ENCODE peak calls at places on chromosomes 3 and 15, in eight cellular contexts. I is activated gamma-delta T cell treated with anti-CD3 and anti-CD28 coated beads, Interleukin-2, amount 50 U/mL, for 16 hours; K is NCI-H1092; Y is body of pancreas; J is stimulated activated CD4-positive, alpha-beta T cell treated with anti-CD3 and anti-CD28 coated beads, Interleukin-15, amount 100 ng/mL, for 1 hour; Z is aorta; F is HuH-7; V is activated T-cell treated with anti-CD3 and anti-CD28 coated beads for 48 hours. N is an unnamed sample.

GRCh38 chr15:73593278-73594074 is 39.7 kb downstream of the NPTN start:
- DNase-seq in K (peak), F (no peak), Y (peak), J (no peak), V (no peak), Z (no peak), I (no peak), N (no peak)

GRCh38 chr15:80342148-80342547 is 62.0 kb upstream of the ARNT2 start:
- DNase-seq in Z (no peak), J (no peak), Y (no peak), I (no peak), K (no peak), F (no peak), V (no peak), N (no peak)

GRCh38 chr3:47266709-47267489 is 15.7 kb downstream of the KIF9 start:
- DNase-seq in Y (peak), F (no peak), Z (peak), V (no peak), K (no peak), I (peak), J (peak), N (no peak)

GRCh38 chr15:44458429-44458828 is 31.0 kb downstream of the CTDSPL2 start:
- DNase-seq in F (no peak), Y (no peak), I (no peak), K (no peak), V (no peak), J (no peak), Z (no peak), N (no peak)

GRCh38 chr15:40776537-40777141 is 6.9 kb downstream of the C15orf62 start:
- DNase-seq in Y (peak), V (no peak), F (no peak), J (no peak), Z (peak), I (peak), K (no peak), N (no peak)

GRCh38 chr3:155352900-155353490 is 59.5 kb upstream of the STRIT1 start:
- DNase-seq in V (no peak), K (no peak), Z (no peak), Y (no peak), F (no peak), J (no peak), I (no peak), N (peak)

GRCh38 chr15:48765007-48765406 is 45.9 kb downstream of the CEP152 start:
- DNase-seq in V (no peak), K (no peak), F (no peak), Z (no peak), J (no peak), Y (no peak), I (no peak), N (no peak)

GRCh38 chr15:39171944-39172368 is 408.9 kb upstream of the THBS1 start:
- DNase-seq in V (peak), K (peak), Z (peak), Y (peak), I (no peak), F (peak), J (no peak), N (peak)

GRCh38 chr15:59160880-59161593 is 45.6 kb upstream of the LDHAL6B start:
- DNase-seq in V (no peak), Y (no peak), Z (no peak), J (no peak), K (peak), F (peak), I (no peak), N (no peak)

GRCh38 chr3:188092648-188093047 is 61.3 kb upstream of the LPP start:
- DNase-seq in V (peak), Z (no peak), J (no peak), F (no peak), I (no peak), Y (no peak), K (no peak), N (no peak)

GRCh38 chr3:132255041-132255745 is 62.0 kb upstream of the ACP3 start:
- DNase-seq in K (no peak), I (no peak), F (no peak), Z (no peak), Y (no peak), J (no peak), V (no peak), N (no peak)

GRCh38 chr3:161197855-161198836 is 23.0 kb upstream of the NMD3 start:
- DNase-seq in V (no peak), I (no peak), J (no peak), Y (no peak), K (no peak), Z (no peak), F (no peak), N (no peak)

GRCh38 chr3:39446444-39446843 is 21.0 kb upstream of the MOBP start:
- DNase-seq in F (no peak), Z (no peak), J (no peak), Y (no peak), K (no peak), I (no peak), V (no peak), N (no peak)

GRCh38 chr3:167705840-167706239 is 28.9 kb downstream of the PDCD10 start:
- DNase-seq in Z (no peak), V (no peak), F (no peak), I (no peak), J (no peak), Y (no peak), K (no peak), N (no peak)

GRCh38 chr3:170426240-170426797 is 7.7 kb downstream of the CLDN11 start:
- DNase-seq in Z (no peak), K (no peak), J (no peak), F (no peak), I (no peak), V (no peak), Y (no peak), N (no peak)

GRCh38 chr15:62124176-62124952 is 40.7 kb downstream of the C2CD4B start:
- DNase-seq in J (no peak), I (no peak), Z (no peak), V (no peak), Y (no peak), F (no peak), K (no peak), N (no peak)

N was measured in NCI-H1417 treated with DMSO at 0.1 percent for 48 hours.